ENCODE peak calls at places on chromosomes 11 and 22, in nine cellular contexts. X, H, Q, Y, N, Z, L, E and S are unnamed samples.

GRCh38 chr22:19958083-19959042 is 16.7 kb upstream of the TXNRD2 start:
- DNase-seq in N (no peak), Z (no peak), Y (no peak), H (no peak), E (no peak), L (no peak), X (no peak), Q (no peak), S (no peak)

GRCh38 chr11:96303067-96303466 is 39.9 kb downstream of the MAML2 start:
- DNase-seq in H (no peak), Z (peak), X (no peak), E (no peak), Q (no peak), N (no peak), L (no peak), Y (no peak), S (no peak)

GRCh38 chr11:1529774-1530173 is 42.3 kb downstream of the DUSP8 start:
- DNase-seq in H (no peak), L (no peak), Y (no peak), Q (no peak), X (no peak), Z (no peak), N (no peak), E (no peak), S (no peak)

GRCh38 chr11:12430351-12430750 is 53.0 kb downstream of the PARVA start:
- DNase-seq in Y (no peak), E (no peak), H (no peak), Q (no peak), L (no peak), Z (no peak), X (no peak), N (no peak), S (no peak)

GRCh38 chr11:17063171-17064002 is 14.1 kb downstream of the RPS13 start:
- DNase-seq in X (no peak), L (peak), H (peak), Q (peak), N (peak), Z (peak), E (peak), Y (peak), S (peak)

GRCh38 chr11:134942633-134943032 is 530.6 kb upstream of the B3GAT1 start:
- DNase-seq in X (no peak), L (no peak), H (no peak), Y (no peak), Z (no peak), N (no peak), E (no peak), Q (no peak), S (no peak)

GRCh38 chr22:46251816-46252380 is 1.8 kb upstream of the CDPF1 start:
- DNase-seq in N (no peak), H (no peak), Q (no peak), Y (no peak), L (no peak), X (no peak), Z (no peak), E (no peak), S (no peak)

GRCh38 chr11:69131644-69132300 is 24.0 kb upstream of the SMIM38 start:
- DNase-seq in H (no peak), Q (peak), E (peak), N (peak), Y (peak), Z (peak), X (no peak), L (no peak), S (no peak)

GRCh38 chr22:26432619-26433311 is 3.7 kb downstream of the ASPHD2 start:
- DNase-seq in N (no peak), H (no peak), Q (no peak), E (no peak), Y (no peak), X (no peak), Z (no peak), L (no peak), S (no peak)

GRCh38 chr11:34324466-34324865 is 33.3 kb downstream of the ABTB2 start:
- DNase-seq in H (no peak), E (no peak), Z (no peak), X (no peak), Y (no peak), Q (no peak), N (no peak), L (no peak), S (no peak)

GRCh38 chr11:16381177-16381576 is 24.8 kb upstream of the SOX6 start:
- DNase-seq in X (no peak), N (no peak), Z (no peak), Y (no peak), L (no peak), E (no peak), Q (no peak), H (no peak), S (no peak)

GRCh38 chr22:36471341-36471821 is 10.1 kb downstream of the TXN2 start:
- DNase-seq in L (no peak), X (no peak), Y (no peak), H (no peak), N (no peak), Q (no peak), E (no peak), Z (no peak), S (no peak)

GRCh38 chr22:37462426-37462825 is 23.8 kb downstream of the MFNG start:
- DNase-seq in Z (no peak), N (no peak), L (no peak), H (no peak), Y (no peak), X (no peak), E (no peak), Q (no peak), S (no peak)

GRCh38 chr22:22098457-22099193 is 116.0 kb upstream of the TOP3B start:
- DNase-seq in Y (no peak), L (no peak), H (no peak), X (no peak), E (no peak), Q (no peak), Z (no peak), N (no peak), S (no peak)

GRCh38 chr11:61782841-61783240 is 9.6 kb downstream of the TMEM258 start:
- DNase-seq in L (no peak), H (no peak), Z (no peak), Q (no peak), N (no peak), Y (no peak), X (no peak), E (no peak), S (no peak)

GRCh38 chr11:128400382-128401203 is 186.8 kb downstream of the ETS1 start:
- DNase-seq in Y (no peak), Z (no peak), L (no peak), E (no peak), X (no peak), N (no peak), H (no peak), Q (no peak), S (no peak)

GRCh38 chr11:73325036-73325981 is 17.2 kb downstream of the ARHGEF17 start:
- DNase-seq in Z (no peak), E (no peak), X (no peak), Y (no peak), H (no peak), N (no peak), Q (no peak), L (no peak), S (no peak)

GRCh38 chr11:106585061-106585460 is 433.2 kb downstream of the GUCY1A2 start:
- DNase-seq in Y (no peak), Z (peak), Q (peak), N (no peak), L (no peak), X (no peak), E (no peak), H (no peak), S (no peak)

GRCh38 chr22:48585916-48586798 is 1241.5 kb downstream of the BRD1 start:
- DNase-seq in Q (no peak), Y (no peak), L (no peak), H (no peak), E (no peak), Z (no peak), N (no peak), X (no peak), S (no peak)

GRCh38 chr22:26534874-26535470 is 22.7 kb upstream of the TFIP11 start:
- DNase-seq in H (no peak), X (no peak), Y (no peak), E (no peak), Q (no peak), N (no peak), Z (no peak), L (no peak), S (no peak)

GRCh38 chr11:74470526-74470925 is 3.2 kb upstream of the KCNE3 start:
- DNase-seq in H (no peak), X (no peak), Q (no peak), N (no peak), E (no peak), L (no peak), Y (no peak), Z (no peak), S (no peak)

GRCh38 chr11:123532131-123532530 is 102.1 kb downstream of the GRAMD1B start:
- DNase-seq in X (no peak), Q (no peak), Y (no peak), Z (no peak), H (no peak), N (no peak), E (no peak), L (no peak), S (no peak)

GRCh38 chr11:106161775-106162174 is 84.3 kb downstream of the AASDHPPT start:
- DNase-seq in Q (no peak), N (no peak), X (no peak), Y (no peak), H (no peak), L (no peak), E (no peak), Z (no peak), S (no peak)

GRCh38 chr11:18384157-18384641 is 10.2 kb upstream of the LDHA start:
- DNase-seq in X (no peak), Q (no peak), N (no peak), L (no peak), Z (peak), H (no peak), Y (peak), E (peak), S (peak)

GRCh38 chr11:115527534-115528125 is 23.4 kb upstream of the CADM1 start:
- DNase-seq in X (no peak), E (no peak), Z (no peak), N (no peak), Q (peak), L (no peak), Y (no peak), H (no peak), S (no peak)

GRCh38 chr11:107683807-107684206 is 28.0 kb downstream of the SLN start:
- DNase-seq in E (no peak), L (no peak), H (no peak), X (no peak), Q (no peak), Y (no peak), Z (no peak), N (no peak), S (no peak)

GRCh38 chr11:118224512-118225180 is at the start of gene JAML:
- DNase-seq in Z (no peak), E (no peak), X (peak), L (peak), H (peak), Q (no peak), N (no peak), Y (peak), S (no peak)

GRCh38 chr22:45785458-45785857 is 113.8 kb downstream of the ATXN10 start:
- DNase-seq in H (no peak), X (no peak), Z (no peak), Y (no peak), L (no peak), E (no peak), N (no peak), Q (no peak), S (no peak)

GRCh38 chr22:40036591-40037225 is 42.0 kb downstream of the FAM83F start:
- DNase-seq in L (peak), X (no peak), E (peak), Y (peak), N (peak), H (peak), Q (peak), Z (no peak), S (peak)

GRCh38 chr22:35808377-35808776 is 90.7 kb downstream of the APOL5 start:
- DNase-seq in E (no peak), N (no peak), Z (no peak), Y (no peak), L (no peak), H (no peak), X (no peak), Q (no peak), S (no peak)

GRCh38 chr11:2268911-2269600 is 1.3 kb downstream of the ASCL2 start:
- DNase-seq in Y (peak), X (no peak), H (peak), E (peak), N (peak), Z (no peak), L (peak), Q (no peak), S (peak)

GRCh38 chr22:47898946-47899345 is 1136.5 kb downstream of the TBC1D22A start:
- DNase-seq in X (no peak), Q (no peak), E (no peak), Z (no peak), N (no peak), H (no peak), L (no peak), Y (no peak), S (no peak)

GRCh38 chr11:28383471-28383870 is 275.3 kb downstream of the METTL15 start:
- DNase-seq in X (no peak), L (no peak), Q (no peak), Y (no peak), Z (no peak), N (no peak), H (no peak), E (no peak), S (no peak)

GRCh38 chr22:40348025-40348658 is 1.8 kb downstream of the ADSL start:
- DNase-seq in H (peak), N (peak), Q (no peak), X (peak), Y (peak), Z (no peak), L (peak), E (peak), S (peak)

GRCh38 chr11:57638005-57638760 is 11.5 kb downstream of the YPEL4 start:
- DNase-seq in Y (peak), L (no peak), Z (peak), X (no peak), E (peak), N (peak), Q (peak), H (no peak), S (no peak)

GRCh38 chr11:130995266-130995665 is 79.0 kb upstream of the SNX19 start:
- DNase-seq in N (no peak), E (no peak), Y (no peak), X (no peak), H (no peak), Q (no peak), L (no peak), Z (no peak), S (no peak)

GRCh38 chr11:12286606-12287005 is 90.8 kb upstream of the PARVA start:
- DNase-seq in L (no peak), E (no peak), N (no peak), Q (no peak), X (no peak), Z (no peak), H (no peak), Y (no peak), S (no peak)

GRCh38 chr11:14411818-14412217 is 52.8 kb upstream of the RRAS2 start:
- DNase-seq in N (no peak), L (no peak), Q (no peak), Y (no peak), Z (no peak), H (no peak), E (no peak), X (no peak), S (no peak)